ENCODE peak calls at places on chromosomes 7 and 10, in four cellular contexts. One of them, this sample, is unnamed.

GRCh38 chr7:157682064-157682945 is 345.5 kb downstream of the DNAJB6 start:
- DNase-seq in lower leg skin: peak
- DNase-seq in heart left ventricle: no peak
- DNase-seq in NCI-H1694 treated with DMSO at 0.1 percent for 48 hours: no peak
- DNase-seq in this sample: no peak

GRCh38 chr7:129041142-129041928 is 13.6 kb downstream of the TNPO3 start:
- DNase-seq in lower leg skin: no peak
- DNase-seq in heart left ventricle: no peak
- DNase-seq in NCI-H1694 treated with DMSO at 0.1 percent for 48 hours: no peak
- DNase-seq in this sample: no peak

GRCh38 chr7:78514653-78515052 is 716.1 kb downstream of the PHTF2 start:
- DNase-seq in lower leg skin: no peak
- DNase-seq in heart left ventricle: no peak
- DNase-seq in NCI-H1694 treated with DMSO at 0.1 percent for 48 hours: no peak
- DNase-seq in this sample: no peak

GRCh38 chr7:151666886-151667285 is 147.2 kb upstream of the RHEB start:
- DNase-seq in lower leg skin: no peak
- DNase-seq in heart left ventricle: peak
- DNase-seq in NCI-H1694 treated with DMSO at 0.1 percent for 48 hours: no peak
- DNase-seq in this sample: no peak

GRCh38 chr7:43004076-43004475 is 71.9 kb downstream of the MRPL32 start:
- DNase-seq in lower leg skin: no peak
- DNase-seq in heart left ventricle: no peak
- DNase-seq in NCI-H1694 treated with DMSO at 0.1 percent for 48 hours: no peak
- DNase-seq in this sample: no peak

GRCh38 chr7:22726849-22727792 is at the start of gene IL6:
- DNase-seq in lower leg skin: peak
- DNase-seq in heart left ventricle: peak
- DNase-seq in NCI-H1694 treated with DMSO at 0.1 percent for 48 hours: peak
- DNase-seq in this sample: peak

GRCh38 chr7:127845497-127846214 is 185.6 kb downstream of the LRRC4 start:
- DNase-seq in lower leg skin: no peak
- DNase-seq in heart left ventricle: no peak
- DNase-seq in NCI-H1694 treated with DMSO at 0.1 percent for 48 hours: no peak
- DNase-seq in this sample: peak

GRCh38 chr10:81040947-81041346 is 503.2 kb downstream of the SH2D4B start:
- DNase-seq in lower leg skin: no peak
- DNase-seq in heart left ventricle: no peak
- DNase-seq in NCI-H1694 treated with DMSO at 0.1 percent for 48 hours: no peak
- DNase-seq in this sample: no peak

GRCh38 chr7:133571066-133571465 is 318.2 kb downstream of the EXOC4 start:
- DNase-seq in lower leg skin: no peak
- DNase-seq in heart left ventricle: no peak
- DNase-seq in NCI-H1694 treated with DMSO at 0.1 percent for 48 hours: no peak
- DNase-seq in this sample: no peak

GRCh38 chr7:90347759-90348158 is 1.2 kb downstream of the GTPBP10 start:
- DNase-seq in lower leg skin: no peak
- DNase-seq in heart left ventricle: no peak
- DNase-seq in NCI-H1694 treated with DMSO at 0.1 percent for 48 hours: no peak
- DNase-seq in this sample: no peak